ENCODE peak calls at places on chromosomes 16 and 17, in ten cellular contexts. F, U, H, L, V, K, B, I, C and A are unnamed samples.

GRCh38 chr17:75155191-75155601 is 884 bp upstream of the JPT1 start:
- DNase-seq in F (no peak), U (no peak), H (peak; percentile 28), L (no peak), V (no peak), K (no peak), B (peak; percentile 5), I (no peak), C (no peak), A (no peak)

GRCh38 chr16:81730090-81731051 is 48.7 kb upstream of the PLCG2 start:
- DNase-seq in F (peak; percentile 83), U (peak; percentile 90), H (peak; percentile 67), L (no peak), V (peak; percentile 42), K (no peak), B (peak; percentile 94), I (peak; percentile 83), C (no peak), A (peak; percentile 90)

GRCh38 chr16:66480265-66481080 is 53.4 kb downstream of the BEAN1 start:
- DNase-seq in F (no peak), U (no peak), H (no peak), L (no peak), V (no peak), K (no peak), B (peak; percentile 59), I (no peak), C (no peak), A (no peak)

GRCh38 chr17:4900231-4901107 is 1.1 kb downstream of the C17orf107 start:
- DNase-seq in F (peak; percentile 66), U (no peak), H (no peak), L (no peak), V (peak; percentile 44), K (no peak), B (no peak), I (no peak), C (no peak), A (no peak)

GRCh38 chr16:50709061-50709695 is 15.8 kb downstream of the NOD2 start:
- DNase-seq in F (no peak), U (no peak), H (no peak), L (no peak), V (no peak), K (no peak), B (no peak), I (no peak), C (no peak), A (no peak)

GRCh38 chr16:9334091-9334490 is 242.6 kb downstream of the HAPSTR1 start:
- DNase-seq in F (no peak), U (no peak), H (no peak), L (no peak), V (no peak), K (no peak), B (no peak), I (no peak), C (no peak), A (no peak)

GRCh38 chr16:30017277-30017656 is 5.7 kb upstream of the C16orf92 start:
- DNase-seq in F (no peak), U (no peak), H (no peak), L (no peak), V (no peak), K (no peak), B (no peak), I (no peak), C (no peak), A (no peak)

GRCh38 chr17:20315821-20316220 is 151.5 kb downstream of the LGALS9B start:
- DNase-seq in F (no peak), U (no peak), H (no peak), L (no peak), V (no peak), K (no peak), B (no peak), I (no peak), C (no peak), A (no peak)

GRCh38 chr16:69476920-69477418 is 52.5 kb downstream of the CYB5B start:
- DNase-seq in F (no peak), U (no peak), H (peak; percentile 86), L (no peak), V (no peak), K (peak; percentile 87), B (no peak), I (peak; percentile 96), C (peak; percentile 77), A (peak; percentile 58)

GRCh38 chr17:34287858-34288257 is 2.3 kb downstream of the CCL11 start:
- DNase-seq in F (no peak), U (no peak), H (no peak), L (no peak), V (no peak), K (no peak), B (no peak), I (peak; percentile 54), C (no peak), A (no peak)

GRCh38 chr16:83051451-83051850 is 424.7 kb downstream of the CDH13 start:
- DNase-seq in F (no peak), U (no peak), H (no peak), L (peak; percentile 5), V (no peak), K (no peak), B (no peak), I (no peak), C (no peak), A (no peak)

GRCh38 chr16:80997139-80997798 is 9.4 kb downstream of the CMC2 start:
- DNase-seq in F (no peak), U (no peak), H (peak; percentile 61), L (no peak), V (no peak), K (no peak), B (no peak), I (peak; percentile 35), C (no peak), A (no peak)

GRCh38 chr16:9449597-9449996 is 358.2 kb downstream of the HAPSTR1 start:
- DNase-seq in F (no peak), U (no peak), H (no peak), L (no peak), V (no peak), K (no peak), B (no peak), I (no peak), C (no peak), A (no peak)

GRCh38 chr16:48156790-48157209 is 1.0 kb upstream of the ABCC12 start:
- DNase-seq in F (peak; percentile 75), U (peak; percentile 62), H (peak; percentile 41), L (peak; percentile 47), V (peak; percentile 74), K (no peak), B (peak; percentile 94), I (peak; percentile 67), C (peak; percentile 68), A (peak; percentile 79)

GRCh38 chr17:37754363-37754762 is 9.5 kb upstream of the HNF1B start:
- DNase-seq in F (no peak), U (no peak), H (no peak), L (no peak), V (no peak), K (no peak), B (no peak), I (no peak), C (no peak), A (no peak)